ENCODE peak calls at places on chromosome 21, in eight cellular contexts. F is NCI-H146; A is ACHN; K is stimulated activated CD4-positive, alpha-beta T cell treated with anti-CD3 and anti-CD28 coated beads, Interleukin-4, amount 100 ng/mL, for 4 hours; N is effector memory CD8-positive, alpha-beta T cell; H is NCI-H2081; D is aorta; M is uterus. I is an unnamed sample.

GRCh38 chr21:41868062-41868710 is 11.0 kb downstream of the PRDM15 start:
- DNase-seq in M (no peak), N (no peak), D (peak), F (no peak), H (no peak), K (no peak), A (no peak), I (peak)

GRCh38 chr21:46212721-46213484 is 15.7 kb downstream of the LSS start:
- DNase-seq in D (peak), F (no peak), H (no peak), N (no peak), K (no peak), M (no peak), A (no peak), I (no peak)

GRCh38 chr21:45305831-45306230 is 18.1 kb upstream of the POFUT2 start:
- DNase-seq in N (no peak), H (no peak), F (no peak), M (no peak), A (no peak), D (peak), K (no peak), I (no peak)

GRCh38 chr21:41836166-41837015 is 42.8 kb downstream of the PRDM15 start:
- DNase-seq in H (no peak), N (no peak), M (no peak), F (no peak), A (no peak), K (no peak), D (peak), I (no peak)

GRCh38 chr21:31414601-31415000 is 70.5 kb upstream of the TIAM1 start:
- DNase-seq in N (no peak), K (no peak), A (no peak), F (no peak), D (no peak), M (no peak), H (no peak), I (no peak)

GRCh38 chr21:45432575-45433255 is 27.8 kb downstream of the COL18A1 start:
- DNase-seq in M (no peak), N (no peak), F (no peak), H (no peak), D (no peak), K (no peak), A (no peak), I (no peak)

GRCh38 chr21:26982767-26983166 is 15.9 kb upstream of the ADAMTS5 start:
- DNase-seq in K (no peak), M (peak), A (peak), F (no peak), N (no peak), D (no peak), H (no peak), I (no peak)

GRCh38 chr21:36004441-36004840 is 55.9 kb downstream of the SETD4 start:
- DNase-seq in H (no peak), D (no peak), K (no peak), A (peak), N (no peak), F (no peak), M (peak), I (no peak)

GRCh38 chr21:33286600-33287456 is 20.7 kb downstream of the IL10RB start:
- DNase-seq in D (peak), M (peak), F (no peak), H (no peak), K (no peak), A (no peak), N (no peak), I (no peak)

GRCh38 chr21:29098156-29098555 is 24.7 kb upstream of the CCT8 start:
- DNase-seq in A (no peak), N (no peak), D (no peak), K (no peak), F (no peak), H (no peak), M (no peak), I (no peak)

GRCh38 chr21:45788635-45789506 is 145.3 kb downstream of the PCBP3 start:
- DNase-seq in F (no peak), A (no peak), D (no peak), H (no peak), K (no peak), N (no peak), M (no peak), I (no peak)

GRCh38 chr21:36948686-36949085 is 17.8 kb downstream of the HLCS start:
- DNase-seq in H (no peak), D (no peak), M (no peak), K (no peak), F (no peak), N (no peak), A (no peak), I (no peak)

GRCh38 chr21:31926498-31926897 is 53.7 kb downstream of the HUNK start:
- DNase-seq in F (no peak), A (no peak), H (no peak), N (no peak), M (no peak), K (no peak), D (no peak), I (no peak)

GRCh38 chr21:31132574-31133242 is 94.4 kb upstream of the KRTAP19-8 start:
- DNase-seq in M (no peak), A (no peak), N (peak), F (no peak), D (no peak), H (no peak), K (peak), I (no peak)

GRCh38 chr21:42221581-42222345 is 2.8 kb downstream of the ABCG1 start:
- DNase-seq in N (no peak), M (no peak), H (no peak), A (no peak), F (no peak), K (no peak), D (no peak), I (peak)

GRCh38 chr21:42593007-42593814 is 60.2 kb upstream of the PDE9A start:
- DNase-seq in H (peak), D (no peak), A (peak), N (peak), M (peak), K (peak), F (peak), I (peak)

GRCh38 chr21:16377857-16378256 is 648.1 kb downstream of the USP25 start:
- DNase-seq in K (no peak), D (no peak), M (no peak), N (no peak), A (no peak), H (no peak), F (no peak), I (no peak)

GRCh38 chr21:44995257-44995941 is 55.6 kb downstream of the SLX9 start:
- DNase-seq in N (no peak), F (no peak), D (peak), A (no peak), M (no peak), K (no peak), H (no peak), I (no peak)

GRCh38 chr21:45248893-45249381 is 38.8 kb downstream of the POFUT2 start:
- DNase-seq in A (peak), N (no peak), K (no peak), H (no peak), D (peak), M (no peak), F (no peak), I (no peak)

GRCh38 chr21:28066051-28066450 is 926.6 kb downstream of the LTN1 start:
- DNase-seq in H (no peak), D (no peak), K (no peak), F (no peak), N (no peak), A (no peak), M (no peak), I (no peak)

GRCh38 chr21:25925064-25925463 is 190.3 kb downstream of the GABPA start:
- DNase-seq in M (no peak), F (no peak), H (no peak), N (no peak), D (no peak), K (no peak), A (no peak), I (no peak)

GRCh38 chr21:25845729-25846256 is 111.0 kb downstream of the GABPA start:
- DNase-seq in D (no peak), H (no peak), A (no peak), F (no peak), M (no peak), K (no peak), N (no peak), I (no peak)

GRCh38 chr21:32545948-32546441 is 39.3 kb downstream of the TCP10L start:
- DNase-seq in K (no peak), M (no peak), A (no peak), F (no peak), N (no peak), H (no peak), D (no peak), I (no peak)

GRCh38 chr21:42097274-42097673 is 26.2 kb downstream of the UMODL1 start:
- DNase-seq in N (no peak), M (no peak), D (no peak), H (no peak), A (no peak), K (no peak), F (no peak), I (no peak)

GRCh38 chr21:30605968-30606367 is 5.1 kb downstream of the KRTAP22-1 start:
- DNase-seq in F (no peak), A (no peak), D (no peak), M (no peak), N (no peak), H (no peak), K (no peak), I (no peak)

GRCh38 chr21:39562791-39563770 is 49.7 kb upstream of the B3GALT5 start:
- DNase-seq in A (no peak), K (no peak), F (peak), D (no peak), N (no peak), M (no peak), H (peak), I (no peak)

GRCh38 chr21:29091032-29091431 is 17.6 kb upstream of the CCT8 start:
- DNase-seq in F (no peak), D (no peak), H (no peak), N (no peak), M (no peak), A (no peak), K (no peak), I (no peak)

GRCh38 chr21:45020629-45021427 is 53.6 kb upstream of the ADARB1 start:
- DNase-seq in K (no peak), M (no peak), F (no peak), H (no peak), A (no peak), D (peak), N (no peak), I (no peak)

GRCh38 chr21:16308269-16308668 is 578.5 kb downstream of the USP25 start:
- DNase-seq in D (no peak), A (no peak), H (no peak), M (no peak), N (no peak), K (no peak), F (no peak), I (peak)

GRCh38 chr21:16169810-16170209 is 440.0 kb downstream of the USP25 start:
- DNase-seq in N (no peak), A (no peak), K (no peak), F (no peak), D (no peak), M (no peak), H (no peak), I (no peak)

GRCh38 chr21:26368591-26368990 is 198.0 kb upstream of the APP start:
- DNase-seq in H (no peak), N (no peak), K (no peak), A (no peak), F (no peak), D (no peak), M (no peak), I (no peak)

GRCh38 chr21:42538479-42539275 is 25.0 kb downstream of the SLC37A1 start:
- DNase-seq in N (peak), M (no peak), H (no peak), K (no peak), A (no peak), D (peak), F (peak), I (no peak)

GRCh38 chr21:44930543-44930981 is 9.3 kb upstream of the SLX9 start:
- DNase-seq in K (no peak), F (no peak), D (peak), A (no peak), M (no peak), N (peak), H (no peak), I (no peak)

GRCh38 chr21:31052489-31053142 is 14.3 kb upstream of the KRTAP19-8 start:
- DNase-seq in D (no peak), F (no peak), H (no peak), N (no peak), K (no peak), A (no peak), M (no peak), I (no peak)

GRCh38 chr21:41778974-41779600 is 12.2 kb upstream of the RIPK4 start:
- DNase-seq in D (peak), K (no peak), A (no peak), N (no peak), M (no peak), H (no peak), F (peak), I (peak)

GRCh38 chr21:45255381-45256020 is 32.2 kb downstream of the POFUT2 start:
- DNase-seq in K (no peak), A (no peak), D (no peak), M (no peak), H (no peak), F (peak), N (peak), I (peak)